ENCODE peak calls at places on chromosomes 12 and 14, in ten cellular contexts. L is endothelial cell of umbilical vein, G is gastrocnemius medialis, J is sigmoid colon, O is testis, Z is heart left ventricle, E is ovary, M is uterus, X is transverse colon, U is H54. S is an unnamed sample.

GRCh38 chr14:93105362-93105761 is 10.4 kb downstream of the ITPK1 start:
- DNase-seq in L (no peak), G (no peak), J (no peak), O (no peak), Z (no peak), E (no peak), M (peak), X (peak), U (no peak), S (no peak)

GRCh38 chr14:76309572-76310551 is 66.1 kb upstream of the ESRRB start:
- DNase-seq in L (no peak), G (no peak), J (no peak), O (no peak), Z (peak), E (no peak), M (no peak), X (no peak), U (no peak), S (no peak)

GRCh38 chr14:79825046-79825521 is 386.2 kb downstream of the DIO2 start:
- DNase-seq in L (no peak), G (peak), J (no peak), O (no peak), Z (no peak), E (no peak), M (peak), X (no peak), U (no peak), S (no peak)

GRCh38 chr14:89041245-89041585 is 216.8 kb downstream of the TTC8 start:
- DNase-seq in L (no peak), G (no peak), J (no peak), O (peak), Z (no peak), E (no peak), M (no peak), X (peak), U (no peak), S (peak)

GRCh38 chr12:92942905-92943304 is 13.8 kb upstream of the EEA1 start:
- DNase-seq in L (no peak), G (no peak), J (no peak), O (no peak), Z (no peak), E (peak), M (peak), X (no peak), U (no peak), S (no peak)

GRCh38 chr14:29687071-29687765 is 240.4 kb downstream of the PRKD1 start:
- DNase-seq in L (no peak), G (no peak), J (no peak), O (no peak), Z (no peak), E (no peak), M (no peak), X (no peak), U (no peak), S (no peak)

GRCh38 chr12:553216-554000 is 93.7 kb downstream of the B4GALNT3 start:
- DNase-seq in L (no peak), G (no peak), J (no peak), O (no peak), Z (peak), E (no peak), M (no peak), X (no peak), U (no peak), S (peak)

GRCh38 chr12:95548056-95548538 is 3.2 kb downstream of the USP44 start:
- DNase-seq in L (peak), G (no peak), J (peak), O (peak), Z (no peak), E (peak), M (peak), X (peak), U (no peak), S (peak)

GRCh38 chr12:124828264-124829007 is 35.2 kb downstream of the SCARB1 start:
- DNase-seq in L (no peak), G (no peak), J (no peak), O (no peak), Z (no peak), E (no peak), M (no peak), X (peak), U (peak), S (peak)
- TF ChIP-seq POLR2A in L (no peak), G (no peak), J (no peak), O (no peak), Z (no peak), E (no peak), M (no peak), X (no peak), U (no peak), S (no peak)

DNA sequence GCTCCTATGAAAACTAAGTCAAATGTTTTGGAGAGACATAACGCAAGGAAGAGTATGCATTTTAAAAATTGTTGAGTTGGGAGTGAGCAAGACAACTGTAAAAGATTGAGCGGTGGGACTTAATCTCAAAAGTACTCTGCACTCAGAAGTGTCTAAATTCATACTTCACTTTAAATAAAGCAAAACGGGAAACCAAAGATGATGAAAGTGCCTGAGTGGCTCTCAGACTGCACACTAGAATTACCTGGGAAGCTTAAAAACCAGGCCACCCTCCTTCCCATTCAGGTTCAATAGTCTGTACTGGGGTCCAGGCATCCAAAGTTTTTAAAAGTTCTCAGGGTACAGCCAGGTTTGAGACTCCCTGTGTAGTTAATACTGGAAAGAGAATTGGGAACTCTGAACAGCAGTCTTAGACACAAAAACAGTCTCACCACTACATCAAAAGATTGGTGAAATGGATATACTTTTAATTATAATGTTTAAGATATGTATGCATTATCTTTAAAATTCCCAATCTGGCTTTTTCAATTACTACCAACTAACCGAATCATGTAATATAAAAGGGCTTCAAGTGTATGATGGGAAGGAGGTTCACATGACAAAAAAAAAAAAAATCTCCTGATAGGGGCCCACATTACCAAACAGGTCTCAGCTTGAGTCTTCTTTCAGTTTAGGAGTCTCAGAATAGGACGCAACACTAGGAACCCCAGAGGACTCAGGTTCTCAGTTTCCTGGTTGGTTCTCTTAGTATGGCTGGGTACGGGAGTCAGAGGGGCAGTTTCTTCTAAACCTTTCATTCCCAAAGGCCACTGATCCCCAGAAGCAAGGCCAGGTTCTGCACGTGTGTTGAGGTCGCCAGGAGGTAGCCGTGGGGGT is 1.0 kb downstream of the HOMEZ start:
- DNase-seq in L (no peak), G (no peak), J (no peak), O (peak), Z (no peak), E (no peak), M (peak), X (no peak), U (no peak), S (no peak)
- TF ChIP-seq POLR2A in L (no peak), G (no peak), J (no peak), O (no peak), Z (no peak), E (no peak), M (no peak), X (no peak), U (no peak), S (no peak)

GRCh38 chr12:118035194-118036041 is 18.9 kb downstream of the RFC5 start:
- DNase-seq in L (peak), G (no peak), J (no peak), O (no peak), Z (no peak), E (no peak), M (no peak), X (peak), U (no peak), S (no peak)
- TF ChIP-seq POLR2A in L (no peak), G (no peak), J (no peak), O (no peak), Z (no peak), E (no peak), M (no peak), X (no peak), U (no peak), S (no peak)

DNA sequence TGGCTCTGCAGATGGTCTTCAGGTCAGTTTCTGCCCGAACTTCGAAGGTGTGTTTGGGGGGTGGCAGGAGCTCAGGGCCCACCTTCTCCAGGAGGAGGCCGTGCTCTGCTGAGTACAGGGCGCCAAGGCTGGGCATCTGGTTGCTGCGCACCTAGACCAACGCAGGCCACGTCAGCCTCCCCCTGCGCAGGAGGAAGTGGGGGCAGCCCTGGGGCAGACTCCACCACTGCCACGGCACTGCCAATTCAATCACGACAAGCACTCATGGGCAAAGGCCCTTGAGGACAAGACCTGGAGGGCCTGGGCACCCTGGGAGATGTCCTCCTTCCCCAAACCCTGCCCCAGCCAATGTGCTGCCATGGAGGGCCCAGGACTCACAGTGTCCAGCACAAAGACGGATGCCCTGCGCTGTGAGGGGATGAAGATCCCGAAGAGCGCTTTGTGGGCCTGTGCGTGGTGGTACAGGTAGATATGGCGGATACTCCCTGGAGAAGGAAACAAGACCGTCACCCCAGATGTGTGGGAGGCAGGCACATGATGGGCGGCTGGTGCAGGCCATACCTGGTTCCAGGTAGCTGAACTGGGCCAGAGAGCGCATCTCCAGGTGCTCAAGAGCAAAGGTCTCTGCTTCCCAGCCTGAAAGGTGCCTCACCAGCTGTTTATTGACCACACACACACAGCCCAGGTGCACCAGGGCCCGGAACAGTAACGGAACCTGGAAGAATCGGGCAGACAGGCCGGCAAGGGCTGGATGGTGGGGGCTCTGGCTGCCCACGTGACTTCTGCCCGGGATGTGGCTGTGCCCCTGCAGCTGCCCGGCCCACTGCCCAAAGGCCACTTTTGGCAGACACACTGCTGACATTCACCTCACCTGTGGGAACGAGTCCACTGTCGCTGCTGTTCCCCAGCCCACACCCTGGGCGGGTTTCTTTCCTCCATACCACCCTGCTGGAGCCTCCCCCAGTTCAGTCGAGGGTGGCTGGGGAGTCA is 24.6 kb downstream of the P2RX2 start:
- DNase-seq in L (no peak), G (no peak), J (no peak), O (no peak), Z (no peak), E (no peak), M (no peak), X (no peak), U (no peak), S (no peak)
- TF ChIP-seq POLR2A in L (no peak), G (no peak), J (no peak), O (no peak), Z (no peak), E (no peak), M (no peak), X (no peak), U (no peak), S (no peak)

GRCh38 chr12:47410383-47410782 is 295.4 kb downstream of the RPAP3 start:
- DNase-seq in L (no peak), G (no peak), J (no peak), O (no peak), Z (no peak), E (no peak), M (no peak), X (no peak), U (no peak), S (no peak)

GRCh38 chr12:47408171-47408871 is 297.5 kb downstream of the RPAP3 start:
- DNase-seq in L (peak), G (no peak), J (no peak), O (no peak), Z (no peak), E (no peak), M (no peak), X (peak), U (no peak), S (no peak)

GRCh38 chr12:47410862-47411261 is 295.0 kb downstream of the RPAP3 start:
- DNase-seq in L (no peak), G (no peak), J (no peak), O (no peak), Z (no peak), E (no peak), M (no peak), X (no peak), U (no peak), S (no peak)

GRCh38 chr12:47407730-47408129 is 298.1 kb downstream of the RPAP3 start:
- DNase-seq in L (no peak), G (no peak), J (no peak), O (no peak), Z (no peak), E (no peak), M (no peak), X (no peak), U (no peak), S (no peak)

GRCh38 chr12:47409310-47409709 is 296.5 kb downstream of the RPAP3 start:
- DNase-seq in L (no peak), G (no peak), J (no peak), O (no peak), Z (no peak), E (no peak), M (no peak), X (no peak), U (no peak), S (no peak)
- TF ChIP-seq POLR2A in L (no peak), G (no peak), J (no peak), O (no peak), Z (no peak), E (no peak), M (no peak), X (no peak), U (no peak), S (no peak)